ENCODE peak calls at places on chromosome X, in seven cellular contexts. One of them, this sample, is unnamed.

GRCh38 chrX:38634665-38635064 is 73.3 kb downstream of the TSPAN7 start:
- DNase-seq in fibroblast of mammary gland: no peak
- DNase-seq in progenitor cell of endocrine pancreas: no peak
- DNase-seq in prostate gland: no peak
- DNase-seq in kidney: no peak
- DNase-seq in choroid plexus epithelial cell: no peak
- DNase-seq in cardiac muscle cell: no peak
- DNase-seq in this sample: no peak

GRCh38 chrX:130393451-130394074 is 8.1 kb upstream of the GPR119 start:
- DNase-seq in fibroblast of mammary gland: peak
- DNase-seq in cardiac muscle cell: peak
- DNase-seq in choroid plexus epithelial cell: peak
- DNase-seq in progenitor cell of endocrine pancreas: peak
- DNase-seq in prostate gland: peak
- DNase-seq in kidney: no peak
- DNase-seq in this sample: peak

GRCh38 chrX:45596190-45596808 is 395.6 kb upstream of the DIPK2B start:
- DNase-seq in kidney: no peak
- DNase-seq in prostate gland: no peak
- DNase-seq in choroid plexus epithelial cell: peak
- DNase-seq in progenitor cell of endocrine pancreas: no peak
- DNase-seq in cardiac muscle cell: no peak
- DNase-seq in fibroblast of mammary gland: peak
- DNase-seq in this sample: peak

GRCh38 chrX:30967516-30967915 is 78.5 kb upstream of the TAB3 start:
- DNase-seq in fibroblast of mammary gland: no peak
- DNase-seq in cardiac muscle cell: no peak
- DNase-seq in prostate gland: no peak
- DNase-seq in progenitor cell of endocrine pancreas: no peak
- DNase-seq in choroid plexus epithelial cell: no peak
- DNase-seq in kidney: no peak
- DNase-seq in this sample: no peak

GRCh38 chrX:155997436-155997835 is at the start of gene IL9R:
- DNase-seq in fibroblast of mammary gland: no peak
- DNase-seq in cardiac muscle cell: no peak
- DNase-seq in choroid plexus epithelial cell: no peak
- DNase-seq in progenitor cell of endocrine pancreas: no peak
- DNase-seq in kidney: no peak
- DNase-seq in prostate gland: no peak
- DNase-seq in this sample: no peak

GRCh38 chrX:17377795-17378194 is 2.8 kb downstream of the NHS start:
- DNase-seq in cardiac muscle cell: no peak
- DNase-seq in kidney: no peak
- DNase-seq in progenitor cell of endocrine pancreas: no peak
- DNase-seq in choroid plexus epithelial cell: peak
- DNase-seq in fibroblast of mammary gland: peak
- DNase-seq in prostate gland: no peak
- DNase-seq in this sample: no peak

GRCh38 chrX:135740683-135741149 is 27.3 kb downstream of the CT45A3 start:
- DNase-seq in cardiac muscle cell: no peak
- DNase-seq in fibroblast of mammary gland: no peak
- DNase-seq in prostate gland: no peak
- DNase-seq in kidney: no peak
- DNase-seq in progenitor cell of endocrine pancreas: no peak
- DNase-seq in choroid plexus epithelial cell: peak
- DNase-seq in this sample: no peak

GRCh38 chrX:44439242-44439641 is 95.8 kb upstream of the EFHC2 start:
- DNase-seq in progenitor cell of endocrine pancreas: no peak
- DNase-seq in choroid plexus epithelial cell: no peak
- DNase-seq in fibroblast of mammary gland: no peak
- DNase-seq in kidney: no peak
- DNase-seq in cardiac muscle cell: no peak
- DNase-seq in prostate gland: no peak
- DNase-seq in this sample: no peak

GRCh38 chrX:68571292-68572256 is 72.7 kb downstream of the YIPF6 start:
- DNase-seq in kidney: no peak
- DNase-seq in prostate gland: no peak
- DNase-seq in fibroblast of mammary gland: peak
- DNase-seq in cardiac muscle cell: no peak
- DNase-seq in progenitor cell of endocrine pancreas: no peak
- DNase-seq in choroid plexus epithelial cell: peak
- DNase-seq in this sample: peak

GRCh38 chrX:46263494-46263893 is 281.7 kb downstream of the ZNF674 start:
- DNase-seq in choroid plexus epithelial cell: no peak
- DNase-seq in progenitor cell of endocrine pancreas: no peak
- DNase-seq in prostate gland: no peak
- DNase-seq in fibroblast of mammary gland: no peak
- DNase-seq in kidney: no peak
- DNase-seq in cardiac muscle cell: no peak
- DNase-seq in this sample: no peak

GRCh38 chrX:21781525-21781924 is 23.6 kb upstream of the SMPX start:
- DNase-seq in kidney: no peak
- DNase-seq in cardiac muscle cell: no peak
- DNase-seq in progenitor cell of endocrine pancreas: no peak
- DNase-seq in fibroblast of mammary gland: no peak
- DNase-seq in prostate gland: no peak
- DNase-seq in choroid plexus epithelial cell: peak
- DNase-seq in this sample: no peak

GRCh38 chrX:136310411-136310810 is 9.6 kb downstream of the ADGRG4 start:
- DNase-seq in cardiac muscle cell: no peak
- DNase-seq in kidney: no peak
- DNase-seq in fibroblast of mammary gland: peak
- DNase-seq in choroid plexus epithelial cell: peak
- DNase-seq in progenitor cell of endocrine pancreas: no peak
- DNase-seq in prostate gland: no peak
- DNase-seq in this sample: peak

GRCh38 chrX:70421618-70422017 is 1.5 kb upstream of the GDPD2 start:
- DNase-seq in cardiac muscle cell: no peak
- DNase-seq in prostate gland: no peak
- DNase-seq in fibroblast of mammary gland: no peak
- DNase-seq in progenitor cell of endocrine pancreas: no peak
- DNase-seq in choroid plexus epithelial cell: no peak
- DNase-seq in kidney: no peak
- DNase-seq in this sample: no peak

GRCh38 chrX:13741695-13742094 is 7.1 kb downstream of the OFD1 start:
- DNase-seq in choroid plexus epithelial cell: no peak
- DNase-seq in prostate gland: no peak
- DNase-seq in cardiac muscle cell: no peak
- DNase-seq in fibroblast of mammary gland: no peak
- DNase-seq in kidney: no peak
- DNase-seq in progenitor cell of endocrine pancreas: no peak
- DNase-seq in this sample: no peak

GRCh38 chrX:12080265-12080664 is 58.0 kb upstream of the FRMPD4 start:
- DNase-seq in choroid plexus epithelial cell: peak
- DNase-seq in fibroblast of mammary gland: peak
- DNase-seq in progenitor cell of endocrine pancreas: no peak
- DNase-seq in kidney: no peak
- DNase-seq in prostate gland: no peak
- DNase-seq in cardiac muscle cell: peak
- DNase-seq in this sample: peak

GRCh38 chrX:68432648-68433047 is 647 bp downstream of the OPHN1 start:
- DNase-seq in progenitor cell of endocrine pancreas: no peak
- DNase-seq in cardiac muscle cell: peak
- DNase-seq in choroid plexus epithelial cell: no peak
- DNase-seq in fibroblast of mammary gland: peak
- DNase-seq in kidney: no peak
- DNase-seq in prostate gland: no peak
- DNase-seq in this sample: no peak

GRCh38 chrX:98795636-98796035 is 1614.4 kb downstream of the PCDH19 start:
- DNase-seq in cardiac muscle cell: no peak
- DNase-seq in prostate gland: no peak
- DNase-seq in fibroblast of mammary gland: peak
- DNase-seq in progenitor cell of endocrine pancreas: no peak
- DNase-seq in kidney: no peak
- DNase-seq in choroid plexus epithelial cell: peak
- DNase-seq in this sample: peak

GRCh38 chrX:68823413-68824151 is 5.2 kb upstream of the EFNB1 start:
- DNase-seq in fibroblast of mammary gland: no peak
- DNase-seq in choroid plexus epithelial cell: no peak
- DNase-seq in cardiac muscle cell: no peak
- DNase-seq in prostate gland: no peak
- DNase-seq in kidney: no peak
- DNase-seq in progenitor cell of endocrine pancreas: no peak
- DNase-seq in this sample: no peak

GRCh38 chrX:124328765-124329164 is 3.7 kb upstream of the TEX13D start:
- DNase-seq in choroid plexus epithelial cell: no peak
- DNase-seq in kidney: no peak
- DNase-seq in prostate gland: no peak
- DNase-seq in fibroblast of mammary gland: peak
- DNase-seq in progenitor cell of endocrine pancreas: no peak
- DNase-seq in cardiac muscle cell: no peak
- DNase-seq in this sample: no peak

GRCh38 chrX:112368371-112368770 is 285.8 kb upstream of the TRPC5 start:
- DNase-seq in kidney: no peak
- DNase-seq in cardiac muscle cell: no peak
- DNase-seq in fibroblast of mammary gland: no peak
- DNase-seq in progenitor cell of endocrine pancreas: no peak
- DNase-seq in choroid plexus epithelial cell: no peak
- DNase-seq in prostate gland: no peak
- DNase-seq in this sample: no peak

GRCh38 chrX:71111141-71111843 is at the start of gene IL2RG:
- DNase-seq in kidney: no peak
- DNase-seq in choroid plexus epithelial cell: no peak
- DNase-seq in fibroblast of mammary gland: no peak
- DNase-seq in prostate gland: no peak
- DNase-seq in cardiac muscle cell: no peak
- DNase-seq in progenitor cell of endocrine pancreas: no peak
- DNase-seq in this sample: no peak

GRCh38 chrX:29243942-29244341 is 656.7 kb downstream of the IL1RAPL1 start:
- DNase-seq in cardiac muscle cell: no peak
- DNase-seq in progenitor cell of endocrine pancreas: no peak
- DNase-seq in kidney: no peak
- DNase-seq in prostate gland: no peak
- DNase-seq in choroid plexus epithelial cell: no peak
- DNase-seq in fibroblast of mammary gland: no peak
- DNase-seq in this sample: no peak

GRCh38 chrX:38438321-38438720 is 85.9 kb downstream of the OTC start:
- DNase-seq in cardiac muscle cell: no peak
- DNase-seq in progenitor cell of endocrine pancreas: no peak
- DNase-seq in prostate gland: no peak
- DNase-seq in choroid plexus epithelial cell: no peak
- DNase-seq in kidney: no peak
- DNase-seq in fibroblast of mammary gland: no peak
- DNase-seq in this sample: no peak

DNA sequence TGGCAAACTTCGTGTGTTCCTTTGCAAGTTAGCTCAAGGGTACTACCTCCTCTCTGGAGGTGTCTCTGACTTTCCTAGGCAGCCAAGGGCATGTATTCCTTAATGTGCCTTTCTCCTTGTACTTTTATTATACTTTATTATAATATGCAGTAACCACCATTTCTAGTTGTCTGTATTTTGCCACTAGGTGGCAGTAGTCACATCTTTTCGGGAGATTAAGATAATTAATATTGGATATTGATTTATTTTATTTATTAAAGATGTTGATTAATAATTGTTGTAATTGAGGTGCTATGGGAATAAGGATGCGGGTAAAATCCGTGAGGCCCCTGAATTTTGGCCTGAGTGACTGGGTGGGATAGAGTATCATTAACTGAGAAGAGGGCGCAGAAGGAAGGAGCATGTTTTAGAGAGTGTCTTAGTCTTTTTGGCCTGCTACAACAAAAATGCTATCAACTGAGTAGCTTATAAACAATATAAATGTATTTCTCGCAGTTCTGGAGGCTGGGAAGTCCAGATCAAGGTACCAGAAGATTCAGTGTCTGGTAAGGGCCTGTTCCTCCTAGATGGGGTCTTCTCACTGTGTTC is 153.3 kb downstream of the TMEM164 start:
- DNase-seq in kidney: no peak
- DNase-seq in cardiac muscle cell: peak
- DNase-seq in choroid plexus epithelial cell: peak
- DNase-seq in fibroblast of mammary gland: no peak
- DNase-seq in prostate gland: no peak
- DNase-seq in progenitor cell of endocrine pancreas: no peak
- DNase-seq in this sample: no peak
- TF ChIP-seq CTCF in kidney: peak
- TF ChIP-seq CTCF in cardiac muscle cell: peak
- TF ChIP-seq CTCF in choroid plexus epithelial cell: peak
- TF ChIP-seq CTCF in fibroblast of mammary gland: peak
- TF ChIP-seq CTCF in prostate gland: peak
- TF ChIP-seq CTCF in progenitor cell of endocrine pancreas: peak
- TF ChIP-seq CTCF in this sample: peak

DNA sequence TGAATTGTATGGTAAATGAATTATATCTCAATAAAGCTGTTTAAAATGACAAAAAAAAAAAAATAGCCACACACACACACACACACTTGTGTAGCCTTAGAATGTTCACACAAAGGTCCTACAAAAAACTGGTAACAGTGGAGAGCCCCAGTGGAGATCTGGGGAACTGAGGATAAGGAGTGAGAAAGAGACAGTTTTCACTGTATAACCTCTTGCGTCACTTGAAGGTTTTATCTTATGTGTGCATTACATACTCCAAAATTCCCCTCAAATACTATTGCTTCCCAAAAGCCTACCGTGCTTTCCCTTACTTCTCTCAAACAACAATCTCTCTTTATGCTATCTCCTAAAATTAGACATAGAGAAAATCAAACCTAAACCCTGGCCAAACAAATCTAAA is 67.8 kb downstream of the SMC1A start:
- DNase-seq in cardiac muscle cell: no peak
- DNase-seq in choroid plexus epithelial cell: peak
- DNase-seq in prostate gland: no peak
- DNase-seq in fibroblast of mammary gland: no peak
- DNase-seq in kidney: no peak
- DNase-seq in progenitor cell of endocrine pancreas: no peak
- DNase-seq in this sample: no peak
- TF ChIP-seq CTCF in cardiac muscle cell: peak
- TF ChIP-seq CTCF in choroid plexus epithelial cell: peak
- TF ChIP-seq CTCF in prostate gland: no peak
- TF ChIP-seq CTCF in fibroblast of mammary gland: no peak
- TF ChIP-seq CTCF in kidney: no peak
- TF ChIP-seq CTCF in progenitor cell of endocrine pancreas: no peak
- TF ChIP-seq CTCF in this sample: peak

GRCh38 chrX:150405576-150405975 is 42.5 kb downstream of the MAMLD1 start:
- DNase-seq in choroid plexus epithelial cell: no peak
- DNase-seq in cardiac muscle cell: peak
- DNase-seq in fibroblast of mammary gland: no peak
- DNase-seq in prostate gland: no peak
- DNase-seq in kidney: no peak
- DNase-seq in progenitor cell of endocrine pancreas: no peak
- DNase-seq in this sample: no peak
- TF ChIP-seq CTCF in choroid plexus epithelial cell: peak
- TF ChIP-seq CTCF in cardiac muscle cell: peak
- TF ChIP-seq CTCF in fibroblast of mammary gland: no peak
- TF ChIP-seq CTCF in prostate gland: no peak
- TF ChIP-seq CTCF in kidney: no peak
- TF ChIP-seq CTCF in progenitor cell of endocrine pancreas: peak
- TF ChIP-seq CTCF in this sample: peak

GRCh38 chrX:15298201-15298600 is 17.2 kb downstream of the ASB11 start:
- DNase-seq in cardiac muscle cell: no peak
- DNase-seq in choroid plexus epithelial cell: no peak
- DNase-seq in fibroblast of mammary gland: no peak
- DNase-seq in progenitor cell of endocrine pancreas: no peak
- DNase-seq in prostate gland: no peak
- DNase-seq in kidney: no peak
- DNase-seq in this sample: no peak

GRCh38 chrX:15298780-15299179 is 16.7 kb downstream of the ASB11 start:
- DNase-seq in fibroblast of mammary gland: no peak
- DNase-seq in choroid plexus epithelial cell: no peak
- DNase-seq in kidney: no peak
- DNase-seq in cardiac muscle cell: no peak
- DNase-seq in progenitor cell of endocrine pancreas: no peak
- DNase-seq in prostate gland: no peak
- DNase-seq in this sample: no peak

GRCh38 chrX:15301924-15302323 is 13.5 kb downstream of the ASB11 start:
- DNase-seq in kidney: no peak
- DNase-seq in cardiac muscle cell: no peak
- DNase-seq in fibroblast of mammary gland: peak
- DNase-seq in progenitor cell of endocrine pancreas: no peak
- DNase-seq in prostate gland: no peak
- DNase-seq in choroid plexus epithelial cell: peak
- DNase-seq in this sample: no peak

GRCh38 chrX:15299945-15300851 is 15.2 kb downstream of the ASB11 start:
- DNase-seq in kidney: no peak
- DNase-seq in fibroblast of mammary gland: peak
- DNase-seq in prostate gland: no peak
- DNase-seq in cardiac muscle cell: no peak
- DNase-seq in choroid plexus epithelial cell: peak
- DNase-seq in progenitor cell of endocrine pancreas: no peak
- DNase-seq in this sample: peak
- TF ChIP-seq CTCF in kidney: no peak
- TF ChIP-seq CTCF in fibroblast of mammary gland: peak
- TF ChIP-seq CTCF in prostate gland: no peak
- TF ChIP-seq CTCF in cardiac muscle cell: peak
- TF ChIP-seq CTCF in choroid plexus epithelial cell: peak
- TF ChIP-seq CTCF in progenitor cell of endocrine pancreas: peak
- TF ChIP-seq CTCF in this sample: peak